ENCODE peak calls at places on chromosomes 4 and X, in eight cellular contexts. V is HT1080, F is IMR-90, Q is activated gamma-delta T cell treated with Interleukin-2 at 50 U/mL for 16 hours, S is mammary epithelial cell, Z is T1000, L is RKO, Y is NCI-H2029. W is an unnamed sample.

GRCh38 chr4:81255524-81255923 is 40.5 kb upstream of the PRKG2 start:
- DNase-seq in V (no peak), F (peak; percentile 93), Q (no peak), S (peak; percentile 51), Z (peak; percentile 3), L (no peak), Y (no peak), W (peak; percentile 41)

GRCh38 chr4:88018471-88018870 is 11.0 kb downstream of the PKD2 start:
- DNase-seq in V (peak; percentile 17), F (peak; percentile 52), Q (no peak), S (no peak), Z (no peak), L (no peak), Y (no peak), W (peak; percentile 40)

GRCh38 chr4:142406917-142407501 is 439.1 kb downstream of the INPP4B start:
- DNase-seq in V (no peak), F (no peak), Q (no peak), S (no peak), Z (no peak), L (no peak), Y (no peak), W (no peak)

GRCh38 chrX:71224969-71225368 is 1.9 kb downstream of the GJB1 start:
- DNase-seq in V (no peak), F (no peak), Q (no peak), S (no peak), Z (no peak), L (no peak), Y (no peak), W (no peak)

GRCh38 chr4:699816-700580 is 5.6 kb upstream of the PCGF3 start:
- DNase-seq in V (no peak), F (no peak), Q (no peak), S (no peak), Z (no peak), L (no peak), Y (no peak), W (no peak)

GRCh38 chr4:10289534-10289899 is 167.7 kb downstream of the ZNF518B start:
- DNase-seq in V (no peak), F (no peak), Q (no peak), S (no peak), Z (no peak), L (no peak), Y (no peak), W (no peak)

GRCh38 chr4:79913581-79913980 is 159.4 kb downstream of the ANTXR2 start:
- DNase-seq in V (peak; percentile 65), F (peak; percentile 83), Q (no peak), S (peak; percentile 16), Z (no peak), L (no peak), Y (no peak), W (peak; percentile 77)

GRCh38 chrX:122868626-122869025 is 315.5 kb upstream of the GRIA3 start:
- DNase-seq in V (no peak), F (no peak), Q (no peak), S (no peak), Z (no peak), L (no peak), Y (no peak), W (peak; percentile 29)

GRCh38 chrX:39900788-39901170 is 197.0 kb downstream of the BCOR start:
- DNase-seq in V (no peak), F (no peak), Q (no peak), S (no peak), Z (no peak), L (no peak), Y (no peak), W (no peak)

GRCh38 chrX:44898411-44899221 is 25.6 kb downstream of the KDM6A start:
- DNase-seq in V (no peak), F (peak; percentile 46), Q (peak; percentile 4), S (peak; percentile 33), Z (no peak), L (no peak), Y (peak; percentile 45), W (no peak)

GRCh38 chr4:138734746-138735145 is 280.8 kb upstream of the NOCT start:
- DNase-seq in V (no peak), F (peak; percentile 89), Q (no peak), S (no peak), Z (no peak), L (peak; percentile 3), Y (peak; percentile 33), W (peak; percentile 59)

GRCh38 chrX:131802836-131803626 is 220.1 kb upstream of the STK26 start:
- DNase-seq in V (peak; percentile 2), F (peak; percentile 52), Q (peak; percentile 71), S (peak; percentile 55), Z (no peak), L (no peak), Y (no peak), W (peak; percentile 8)

GRCh38 chr4:8459867-8460453 is 19.4 kb downstream of the TRMT44 start:
- DNase-seq in V (no peak), F (no peak), Q (no peak), S (no peak), Z (no peak), L (no peak), Y (no peak), W (no peak)